ENCODE peak calls at places on chromosomes 5 and 9, in seven cellular contexts. L is NCI-H226, A is GM10248, K is SIG-M5, H is NCI-H1417, B is brain microvascular endothelial cell, T is mucosa of descending colon. X is an unnamed sample.

GRCh38 chr9:20294351-20294750 is 327.9 kb downstream of the MLLT3 start:
- DNase-seq in T (no peak), A (no peak), H (no peak), B (no peak), K (no peak), L (no peak), X (no peak)

GRCh38 chr5:76082790-76083554 is at the start of gene SV2C:
- DNase-seq in K (no peak), T (peak; percentile 57), A (peak; percentile 36), H (peak; percentile 57), L (no peak), B (no peak), X (no peak)

GRCh38 chr5:91135475-91136248 is 247.5 kb downstream of the ARRDC3 start:
- DNase-seq in H (no peak), A (no peak), T (no peak), K (no peak), B (no peak), L (no peak), X (no peak)

GRCh38 chr5:5954199-5954598 is 424.1 kb downstream of the MED10 start:
- DNase-seq in T (no peak), L (no peak), B (no peak), A (no peak), H (no peak), K (no peak), X (no peak)

GRCh38 chr5:158758666-158759065 is 341.1 kb downstream of the EBF1 start:
- DNase-seq in K (no peak), A (no peak), L (peak; percentile 82), T (no peak), H (no peak), B (peak; percentile 58), X (no peak)

GRCh38 chr9:106062252-106062651 is 367.9 kb downstream of the TMEM38B start:
- DNase-seq in H (no peak), B (no peak), K (no peak), T (no peak), A (no peak), L (no peak), X (no peak)

GRCh38 chr9:109039539-109039938 is 26.2 kb upstream of the CTNNAL1 start:
- DNase-seq in H (no peak), B (no peak), L (no peak), K (no peak), A (no peak), T (no peak), X (peak; percentile 52)

GRCh38 chr5:9726931-9727330 is 96.8 kb upstream of the TAS2R1 start:
- DNase-seq in A (no peak), K (no peak), L (no peak), T (no peak), H (no peak), B (no peak), X (no peak)

GRCh38 chr9:21465859-21466518 is 16.1 kb downstream of the IFNE start:
- DNase-seq in A (peak; percentile 54), T (no peak), B (peak; percentile 59), L (peak; percentile 15), H (peak; percentile 37), K (no peak), X (peak; percentile 39)

GRCh38 chr5:43315262-43315661 is 2.0 kb upstream of the HMGCS1 start:
- DNase-seq in L (peak; percentile 85), B (peak; percentile 9), A (no peak), T (no peak), H (no peak), K (no peak), X (peak; percentile 94)

GRCh38 chr9:74570879-74571512 is 73.9 kb downstream of the RORB start:
- DNase-seq in L (no peak), A (peak; percentile 25), B (peak; percentile 32), H (no peak), T (no peak), K (no peak), X (peak; percentile 39)

GRCh38 chr9:33350310-33350709 is 52.1 kb downstream of the AQP7 start:
- DNase-seq in A (no peak), B (peak; percentile 16), L (peak; percentile 37), T (no peak), K (no peak), H (no peak), X (peak; percentile 28)